ENCODE peak calls at places on chromosomes 7 and 10, in seven cellular contexts. J, X, H, E, N, L and B are unnamed samples.

GRCh38 chr7:30245913-30246312 is 38.5 kb upstream of the ZNRF2 start:
- DNase-seq in J (no peak), X (no peak), H (no peak), E (no peak), N (no peak), L (no peak), B (no peak)

GRCh38 chr10:71333154-71333887 is 14.3 kb downstream of the SLC29A3 start:
- DNase-seq in J (peak), X (no peak), H (no peak), E (no peak), N (no peak), L (no peak), B (no peak)

GRCh38 chr7:21543528-21544302 is 876 bp downstream of the DNAH11 start:
- DNase-seq in J (no peak), X (no peak), H (no peak), E (no peak), N (peak), L (peak), B (no peak)

GRCh38 chr7:105196473-105196872 is 182.5 kb downstream of the KMT2E start:
- DNase-seq in J (no peak), X (no peak), H (no peak), E (no peak), N (no peak), L (no peak), B (no peak)

GRCh38 chr7:139169816-139170215 is 60.3 kb upstream of the ZC3HAV1 start:
- DNase-seq in J (no peak), X (no peak), H (no peak), E (no peak), N (no peak), L (no peak), B (no peak)

GRCh38 chr7:12607134-12607533 is 36.6 kb downstream of the SCIN start:
- DNase-seq in J (no peak), X (no peak), H (no peak), E (no peak), N (peak), L (no peak), B (no peak)

GRCh38 chr7:157558516-157558874 is 221.7 kb downstream of the DNAJB6 start:
- DNase-seq in J (no peak), X (peak), H (no peak), E (no peak), N (no peak), L (no peak), B (no peak)

GRCh38 chr7:107725138-107725740 is 18.7 kb upstream of the CBLL1 start:
- DNase-seq in J (peak), X (no peak), H (no peak), E (peak), N (peak), L (peak), B (no peak)

GRCh38 chr7:18889436-18889835 is 228.0 kb downstream of the TWIST1 start:
- DNase-seq in J (no peak), X (no peak), H (no peak), E (no peak), N (peak), L (no peak), B (no peak)

GRCh38 chr10:119824299-119824698 is 48.3 kb downstream of the MCMBP start:
- DNase-seq in J (no peak), X (no peak), H (no peak), E (no peak), N (no peak), L (no peak), B (no peak)

GRCh38 chr7:79709574-79710409 is 256.3 kb upstream of the MAGI2 start:
- DNase-seq in J (peak), X (peak), H (no peak), E (no peak), N (peak), L (peak), B (no peak)

GRCh38 chr10:92239600-92240288 is 51.1 kb downstream of the CPEB3 start:
- DNase-seq in J (peak), X (peak), H (peak), E (peak), N (peak), L (peak), B (peak)

GRCh38 chr7:155972247-155972646 is 160.0 kb upstream of the SHH start:
- DNase-seq in J (peak), X (no peak), H (no peak), E (no peak), N (no peak), L (no peak), B (no peak)

GRCh38 chr10:63423489-63423888 is 42.3 kb downstream of the JMJD1C start:
- DNase-seq in J (no peak), X (no peak), H (no peak), E (no peak), N (no peak), L (no peak), B (no peak)

GRCh38 chr7:2041496-2042367 is 191.0 kb downstream of the MAD1L1 start:
- DNase-seq in J (no peak), X (peak), H (no peak), E (no peak), N (no peak), L (no peak), B (no peak)

GRCh38 chr10:116226766-116227165 is 46.2 kb downstream of the GFRA1 start:
- DNase-seq in J (no peak), X (no peak), H (no peak), E (no peak), N (no peak), L (no peak), B (no peak)

GRCh38 chr10:126969310-126969709 is 64.1 kb downstream of the DOCK1 start:
- DNase-seq in J (peak), X (no peak), H (no peak), E (no peak), N (no peak), L (peak), B (no peak)

GRCh38 chr10:122590158-122590557 is 29.6 kb downstream of the DMBT1 start:
- DNase-seq in J (peak), X (no peak), H (no peak), E (no peak), N (no peak), L (no peak), B (no peak)

GRCh38 chr10:132110091-132110490 is 44.3 kb downstream of the JAKMIP3 start:
- DNase-seq in J (no peak), X (peak), H (no peak), E (peak), N (no peak), L (no peak), B (no peak)

GRCh38 chr7:11751315-11751714 is 80.7 kb downstream of the THSD7A start:
- DNase-seq in J (no peak), X (no peak), H (no peak), E (no peak), N (no peak), L (no peak), B (no peak)

GRCh38 chr10:77383861-77384553 is 253.6 kb downstream of the KCNMA1 start:
- DNase-seq in J (no peak), X (no peak), H (peak), E (no peak), N (no peak), L (no peak), B (peak)

GRCh38 chr10:132310701-132311337 is 3.1 kb upstream of the STK32C start:
- DNase-seq in J (no peak), X (peak), H (no peak), E (no peak), N (no peak), L (no peak), B (peak)

GRCh38 chr7:68730871-68731403 is 867.3 kb upstream of the AUTS2 start:
- DNase-seq in J (no peak), X (no peak), H (no peak), E (peak), N (peak), L (no peak), B (no peak)

GRCh38 chr7:9149499-9150082 is 716.2 kb downstream of the NXPH1 start:
- DNase-seq in J (peak), X (no peak), H (no peak), E (no peak), N (no peak), L (no peak), B (no peak)

GRCh38 chr7:11373546-11374142 is 400.0 kb downstream of the PHF14 start:
- DNase-seq in J (peak), X (no peak), H (no peak), E (no peak), N (peak), L (no peak), B (no peak)

GRCh38 chr7:152883858-152884257 is 124.3 kb downstream of the ACTR3B start:
- DNase-seq in J (no peak), X (no peak), H (no peak), E (no peak), N (no peak), L (no peak), B (no peak)

GRCh38 chr7:30225863-30226361 is 58.5 kb upstream of the ZNRF2 start:
- DNase-seq in J (peak), X (peak), H (peak), E (peak), N (peak), L (no peak), B (no peak)

GRCh38 chr7:78284945-78285344 is 486.4 kb downstream of the PHTF2 start:
- DNase-seq in J (no peak), X (no peak), H (no peak), E (no peak), N (no peak), L (no peak), B (no peak)

GRCh38 chr10:97914837-97915211 is 65.2 kb downstream of the GOLGA7B start:
- DNase-seq in J (peak), X (peak), H (peak), E (peak), N (peak), L (peak), B (peak)

GRCh38 chr10:33132626-33133025 is 174.6 kb upstream of the ITGB1 start:
- DNase-seq in J (no peak), X (no peak), H (no peak), E (no peak), N (no peak), L (no peak), B (no peak)